ENCODE peak calls at places on chromosomes 2 and 18, in seven cellular contexts. E is Caco-2; M is left ventricle myocardium inferior; B is effector memory CD4-positive, alpha-beta T cell; G is body of pancreas; S is BE2C; H is GM23248. I is an unnamed sample.

GRCh38 chr2:9552491-9553178 is 3.0 kb downstream of the ADAM17 start:
- DNase-seq in E (no peak), M (no peak), B (no peak), G (no peak), S (no peak), H (peak; percentile 91), I (no peak)

GRCh38 chr18:13216732-13217465 is 1.7 kb upstream of the LDLRAD4 start:
- DNase-seq in E (no peak), M (peak; percentile 59), B (peak; percentile 31), G (peak; percentile 27), S (peak; percentile 57), H (peak; percentile 24), I (no peak)

GRCh38 chr2:141555876-141556470 is 574.8 kb downstream of the LRP1B start:
- DNase-seq in E (no peak), M (no peak), B (no peak), G (no peak), S (no peak), H (no peak), I (no peak)

GRCh38 chr2:175823291-175824073 is 178.6 kb downstream of the LNPK start:
- DNase-seq in E (no peak), M (no peak), B (no peak), G (no peak), S (no peak), H (peak; percentile 95), I (no peak)

GRCh38 chr2:161425966-161426365 is 9.9 kb downstream of the TBR1 start:
- DNase-seq in E (no peak), M (no peak), B (no peak), G (no peak), S (no peak), H (no peak), I (no peak)

GRCh38 chr2:21270658-21271057 is 146.9 kb downstream of the TDRD15 start:
- DNase-seq in E (peak; percentile 44), M (peak; percentile 83), B (no peak), G (peak; percentile 28), S (peak; percentile 26), H (no peak), I (no peak)

GRCh38 chr2:96319396-96319795 is 5.7 kb upstream of the ITPRIPL1 start:
- DNase-seq in E (no peak), M (no peak), B (no peak), G (no peak), S (no peak), H (no peak), I (no peak)

GRCh38 chr18:24209558-24209957 is 70.7 kb downstream of the CABYR start:
- DNase-seq in E (no peak), M (no peak), B (no peak), G (no peak), S (no peak), H (no peak), I (no peak)

GRCh38 chr18:79540161-79540913 is 139.3 kb upstream of the CTDP1 start:
- DNase-seq in E (no peak), M (no peak), B (no peak), G (no peak), S (no peak), H (peak; percentile 20), I (no peak)

GRCh38 chr2:174336403-174337336 is 1.9 kb downstream of the SP9 start:
- DNase-seq in E (peak; percentile 79), M (no peak), B (no peak), G (no peak), S (peak; percentile 33), H (no peak), I (no peak)

GRCh38 chr2:189521686-189522434 is 58.7 kb downstream of the SLC40A1 start:
- DNase-seq in E (no peak), M (no peak), B (no peak), G (no peak), S (no peak), H (no peak), I (no peak)

GRCh38 chr2:167451496-167452289 is 563.4 kb downstream of the XIRP2 start:
- DNase-seq in E (no peak), M (no peak), B (no peak), G (no peak), S (no peak), H (no peak), I (no peak)

GRCh38 chr2:217293607-217294006 is 433.7 kb upstream of the TNP1 start:
- DNase-seq in E (no peak), M (no peak), B (no peak), G (no peak), S (no peak), H (no peak), I (no peak)

GRCh38 chr18:45316127-45316526 is 299.1 kb upstream of the SLC14A2 start:
- DNase-seq in E (no peak), M (no peak), B (no peak), G (no peak), S (no peak), H (no peak), I (peak; percentile 13)

GRCh38 chr18:9661564-9661963 is 46.5 kb upstream of the RAB31 start:
- DNase-seq in E (no peak), M (no peak), B (no peak), G (no peak), S (no peak), H (peak; percentile 48), I (no peak)

GRCh38 chr2:36538345-36538744 is 59.6 kb downstream of the FEZ2 start:
- DNase-seq in E (no peak), M (no peak), B (no peak), G (no peak), S (peak; percentile 31), H (peak; percentile 44), I (no peak)

GRCh38 chr18:57863706-57864105 is 60.6 kb upstream of the ATP8B1 start:
- DNase-seq in E (no peak), M (no peak), B (no peak), G (no peak), S (no peak), H (peak; percentile 19), I (no peak)

GRCh38 chr2:148664229-148664628 is 19.7 kb downstream of the EPC2 start:
- DNase-seq in E (no peak), M (no peak), B (no peak), G (no peak), S (no peak), H (no peak), I (no peak)
- H3K4me1 ChIP-seq in E (no peaks in the 10 kb centered on the region), M (peaks cover 66% of the 10 kb centered on the region), B (peaks cover 30% of the 10 kb centered on the region), G (peaks cover 16% of the 10 kb centered on the region), S (no peaks in the 10 kb centered on the region), H (peaks cover 20% of the 10 kb centered on the region), I (no peaks in the 10 kb centered on the region)

DNA sequence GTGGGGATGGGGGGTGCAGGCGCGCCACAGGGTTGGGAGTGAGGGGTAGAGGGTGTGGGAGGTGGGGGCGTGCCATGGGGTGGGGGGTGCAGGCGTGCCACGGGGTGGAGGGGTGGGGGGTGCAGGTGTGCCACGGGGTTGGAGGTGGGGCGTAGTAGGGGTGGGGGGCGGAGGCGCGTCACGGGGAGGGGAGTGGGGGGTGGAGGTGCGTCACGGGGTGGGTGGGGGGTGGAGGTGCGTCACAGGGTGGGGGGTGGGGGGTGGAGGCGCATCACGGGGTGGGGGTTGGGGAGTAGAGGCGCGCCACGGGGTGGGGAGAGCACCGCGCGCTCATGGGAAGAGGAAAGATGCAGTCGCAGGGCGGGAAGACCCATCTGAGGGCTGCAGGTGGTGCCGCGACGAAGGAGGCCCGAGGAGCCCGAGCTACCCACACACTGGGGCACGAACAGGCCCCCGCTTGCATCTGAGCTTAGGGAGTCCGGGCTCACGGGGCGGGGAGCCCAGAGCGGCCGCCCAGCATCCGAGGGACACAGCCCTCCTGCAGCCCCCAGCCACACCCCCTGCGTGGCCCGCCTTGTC is 37.5 kb downstream of the SNED1 start:
- DNase-seq in E (no peak), M (no peak), B (peak; percentile 41), G (no peak), S (no peak), H (no peak), I (no peak)
- H3K27me3 ChIP-seq in E (no peaks in the 10 kb centered on the region), M (no peaks in the 10 kb centered on the region), B (no peaks in the 10 kb centered on the region), G (no peaks in the 10 kb centered on the region), S (no peaks in the 10 kb centered on the region), H (no peaks in the 10 kb centered on the region), I (no peaks in the 10 kb centered on the region)

GRCh38 chr2:66573412-66573811 is 138.5 kb downstream of the MEIS1 start:
- DNase-seq in E (no peak), M (no peak), B (no peak), G (peak; percentile 43), S (no peak), H (no peak), I (no peak)

GRCh38 chr2:66575625-66576371 is 140.9 kb downstream of the MEIS1 start:
- DNase-seq in E (no peak), M (peak; percentile 19), B (no peak), G (peak; percentile 56), S (no peak), H (peak; percentile 68), I (no peak)

GRCh38 chr2:66571873-66572272 is 136.9 kb downstream of the MEIS1 start:
- DNase-seq in E (no peak), M (no peak), B (no peak), G (no peak), S (no peak), H (peak; percentile 29), I (no peak)

GRCh38 chr2:66574701-66575624 is 140.0 kb downstream of the MEIS1 start:
- DNase-seq in E (peak; percentile 71), M (peak; percentile 26), B (no peak), G (peak; percentile 72), S (peak; percentile 67), H (peak; percentile 90), I (no peak)

DNA sequence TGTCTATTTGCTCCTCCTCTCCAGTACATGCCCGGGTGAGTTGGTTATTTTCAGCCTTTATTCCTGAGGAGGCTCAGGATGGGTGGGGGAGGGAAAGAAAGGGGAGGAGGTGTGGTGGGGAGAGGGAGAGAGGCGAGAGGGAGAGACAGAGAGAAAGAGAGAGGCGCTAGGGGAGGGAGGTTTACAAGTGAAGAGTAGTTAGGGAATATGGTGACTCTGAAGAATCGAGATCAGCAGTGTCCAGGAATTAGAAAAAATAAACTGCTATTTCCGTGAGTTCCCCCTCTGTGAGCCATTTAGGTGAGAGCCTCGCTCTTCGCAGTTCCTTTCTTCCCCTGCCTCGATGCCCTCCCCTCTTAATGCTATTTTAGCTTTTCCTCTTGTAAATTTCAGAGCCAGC is 138.9 kb downstream of the MEIS1 start:
- DNase-seq in E (no peak), M (no peak), B (no peak), G (no peak), S (no peak), H (no peak), I (no peak)
- H3K4me1 ChIP-seq in E (peaks cover 12% of the 10 kb centered on the region), M (peaks cover 45% of the 10 kb centered on the region), B (peaks cover 5% of the 10 kb centered on the region), G (peaks cover 51% of the 10 kb centered on the region), S (peaks cover 1% of the 10 kb centered on the region), H (peaks cover 8% of the 10 kb centered on the region), I (peaks cover 2% of the 10 kb centered on the region)

DNA sequence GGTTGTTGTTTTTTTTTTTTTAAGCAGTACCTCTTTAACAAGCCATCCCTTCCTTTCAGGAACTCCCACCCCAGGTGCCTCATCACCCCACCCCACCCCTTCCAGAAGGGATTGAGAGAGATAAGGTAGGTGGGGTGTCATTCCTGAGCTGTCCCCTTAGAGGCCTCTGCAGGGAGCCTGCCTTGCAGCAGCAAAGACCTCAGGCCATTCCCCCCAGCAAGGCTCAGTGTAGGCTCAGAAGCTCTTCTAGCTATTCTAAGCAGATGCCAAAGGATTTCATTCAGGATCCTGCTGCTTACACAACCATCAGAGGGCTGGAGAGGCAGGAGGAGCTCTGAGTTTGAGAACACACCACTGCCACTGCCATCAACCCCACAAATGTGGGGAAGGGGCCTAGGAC is 5.8 kb upstream of the FIGLA start:
- DNase-seq in E (no peak), M (no peak), B (no peak), G (no peak), S (no peak), H (no peak), I (no peak)
- H3K27me3 ChIP-seq in E (no peaks in the 10 kb centered on the region), M (peaks cover 69% of the 10 kb centered on the region), B (no peaks in the 10 kb centered on the region), G (no peaks in the 10 kb centered on the region), S (no peaks in the 10 kb centered on the region), H (peaks cover 24% of the 10 kb centered on the region), I (peaks cover 11% of the 10 kb centered on the region)

I was measured in iPS DF 6.9.